ENCODE peak calls at places on chromosomes 16 and 17, in nine cellular contexts. U is neural progenitor cell, M is heart right ventricle, T is fibroblast of mammary gland, Y is HFF-Myc, O is prostate gland, P is BE2C, K is lung, H is bronchial epithelial cell. B is an unnamed sample.

GRCh38 chr17:9436629-9437028 is 139.0 kb downstream of the STX8 start:
- DNase-seq in U (no peak), M (no peak), T (peak; percentile 60), Y (no peak), O (no peak), P (no peak), K (no peak), H (no peak), B (no peak)

GRCh38 chr17:74601944-74602572 is 10.0 kb upstream of the CD300LD start:
- DNase-seq in U (peak; percentile 53), M (peak; percentile 32), T (peak; percentile 64), Y (no peak), O (no peak), P (peak; percentile 55), K (peak; percentile 38), H (peak; percentile 22), B (no peak)

GRCh38 chr16:79278506-79278905 is 322.0 kb downstream of the MAF start:
- DNase-seq in U (no peak), M (no peak), T (no peak), Y (no peak), O (no peak), P (no peak), K (no peak), H (no peak), B (no peak)

GRCh38 chr17:79905832-79906231 is 66.6 kb upstream of the CBX4 start:
- DNase-seq in U (no peak), M (no peak), T (no peak), Y (no peak), O (no peak), P (peak; percentile 55), K (no peak), H (peak; percentile 18), B (no peak)

GRCh38 chr17:10210151-10210574 is 11.8 kb upstream of the GAS7 start:
- DNase-seq in U (no peak), M (no peak), T (peak; percentile 42), Y (peak; percentile 37), O (peak; percentile 88), P (no peak), K (no peak), H (peak; percentile 21), B (peak; percentile 3)

GRCh38 chr17:81380117-81380516 is 15.1 kb upstream of the BAHCC1 start:
- DNase-seq in U (no peak), M (no peak), T (no peak), Y (no peak), O (no peak), P (no peak), K (no peak), H (no peak), B (no peak)

GRCh38 chr16:11107781-11108465 is 148.1 kb downstream of the SOCS1 start:
- DNase-seq in U (no peak), M (no peak), T (peak; percentile 61), Y (no peak), O (no peak), P (no peak), K (no peak), H (no peak), B (no peak)

GRCh38 chr17:40063915-40064531 is 1.3 kb downstream of the THRA start:
- DNase-seq in U (no peak), M (no peak), T (no peak), Y (no peak), O (no peak), P (peak; percentile 25), K (no peak), H (no peak), B (no peak)

GRCh38 chr16:24255446-24256352 is at the start of gene CACNG3:
- DNase-seq in U (peak; percentile 99), M (peak; percentile 36), T (peak; percentile 10), Y (no peak), O (peak; percentile 7), P (peak; percentile 8), K (no peak), H (no peak), B (no peak)

GRCh38 chr16:83258366-83258765 is 549.4 kb upstream of the HSBP1 start:
- DNase-seq in U (no peak), M (no peak), T (no peak), Y (no peak), O (no peak), P (no peak), K (no peak), H (no peak), B (no peak)

GRCh38 chr16:68072038-68072695 is 13.0 kb upstream of the NFATC3 start:
- DNase-seq in U (no peak), M (no peak), T (peak; percentile 89), Y (no peak), O (peak; percentile 77), P (no peak), K (no peak), H (peak; percentile 91), B (no peak)

GRCh38 chr17:8073627-8074485 is 13.7 kb downstream of the ALOX12B start:
- DNase-seq in U (peak; percentile 91), M (peak; percentile 43), T (peak; percentile 57), Y (no peak), O (no peak), P (peak; percentile 74), K (peak; percentile 74), H (peak; percentile 64), B (no peak)

GRCh38 chr17:16945513-16946201 is 26.3 kb downstream of the TNFRSF13B start:
- DNase-seq in U (peak; percentile 53), M (no peak), T (no peak), Y (no peak), O (no peak), P (no peak), K (no peak), H (no peak), B (no peak)
- TF ChIP-seq CTCF in U (peak; percentile 37), M (no peak), T (no peak), Y (no peak), O (no peak), P (peak; percentile 36), K (no peak), H (no peak), B (no peak)

GRCh38 chr16:81447383-81448101 is 2.9 kb downstream of the CMIP start:
- DNase-seq in U (peak; percentile 34), M (no peak), T (no peak), Y (no peak), O (peak; percentile 53), P (no peak), K (peak; percentile 68), H (peak; percentile 49), B (no peak)
- H3K4me3 ChIP-seq in U (peak overlapping the region; percentile 74), M (no peak overlapping the region), T (no peak overlapping the region), Y (peak overlapping the region; percentile 92), O (peak overlapping the region; percentile 93), P (no peak overlapping the region), K (peak overlapping the region; percentile 29), H (peak overlapping the region; percentile 83), B (peak overlapping the region; percentile 93)

DNA sequence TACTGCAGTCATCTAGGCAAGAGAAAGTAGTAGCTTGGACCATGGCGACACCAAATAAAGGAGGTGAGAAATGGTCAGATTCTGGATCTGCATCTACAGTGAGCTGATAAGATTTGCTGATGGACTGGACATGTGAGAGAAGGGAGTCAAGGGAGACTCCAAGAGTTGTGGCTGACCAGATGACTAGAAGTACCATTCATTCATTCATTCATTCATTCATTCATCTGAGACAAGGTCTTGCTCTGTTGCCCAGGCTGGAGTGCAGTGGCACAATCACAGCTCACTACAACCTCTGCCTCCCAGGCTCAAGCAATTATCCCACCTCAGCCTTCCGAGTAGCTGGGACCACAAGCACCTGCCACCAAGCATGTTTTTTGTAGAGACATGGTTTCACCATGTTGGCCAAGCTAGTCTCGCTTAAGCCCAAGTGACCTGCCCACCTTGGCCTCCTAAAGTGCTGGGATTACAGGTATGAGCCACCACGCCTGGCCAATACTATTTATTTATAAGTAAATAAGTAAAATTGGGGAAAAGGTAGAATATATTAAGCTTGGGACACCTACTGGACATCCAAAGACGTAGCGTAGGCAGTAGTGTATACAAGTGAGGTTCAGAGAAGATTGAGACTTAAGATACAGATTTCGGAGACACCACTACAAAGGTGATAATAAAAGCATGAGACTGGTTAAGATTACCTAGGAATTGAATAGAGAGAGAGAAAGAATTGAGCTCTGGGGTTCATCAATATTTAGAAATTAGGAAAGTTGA is 15.7 kb upstream of the RNF43 start:
- DNase-seq in U (no peak), M (no peak), T (no peak), Y (no peak), O (no peak), P (no peak), K (no peak), H (no peak), B (no peak)
- TF ChIP-seq CTCF in U (no peak), M (no peak), T (no peak), Y (no peak), O (no peak), P (no peak), K (no peak), H (no peak), B (peak; percentile 36)

DNA sequence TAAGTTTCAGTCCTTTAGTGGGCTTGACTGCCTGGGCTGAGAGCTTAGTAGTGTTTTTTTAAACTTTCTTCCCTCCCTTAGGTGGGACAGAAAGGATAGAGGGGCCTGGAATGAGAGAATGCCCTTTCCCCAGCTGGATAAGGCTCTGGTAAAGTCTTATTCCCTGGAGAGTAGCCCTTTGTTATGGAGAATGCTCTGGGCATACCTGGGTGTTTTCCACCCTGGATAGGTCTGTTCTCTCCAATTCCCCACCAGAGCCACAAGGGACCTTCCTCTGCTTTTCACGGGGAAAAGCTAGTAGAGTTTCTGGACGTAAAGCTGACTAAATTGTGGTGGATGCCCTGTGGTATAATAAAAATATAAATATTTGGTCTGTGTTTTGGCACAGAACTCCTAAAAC is 164.1 kb downstream of the HS3ST4 start:
- DNase-seq in U (peak; percentile 42), M (no peak), T (no peak), Y (no peak), O (no peak), P (no peak), K (no peak), H (no peak), B (no peak)
- H3K4me3 ChIP-seq in U (no peak overlapping the region), M (no peak overlapping the region), T (no peak overlapping the region), Y (no peak overlapping the region), O (no peak overlapping the region), P (no peak overlapping the region), K (no peak overlapping the region), H (no peak overlapping the region), B (no peak overlapping the region)